ENCODE peak calls at places on chromosomes 11 and 22, in seven cellular contexts. One of them, this sample, is unnamed.

GRCh38 chr11:45354976-45355705 is 69.0 kb upstream of the SYT13 start:
- DNase-seq in neural progenitor cell: peak; percentile 94
- DNase-seq in CD8-positive, alpha-beta memory T cell: peak; percentile 82
- DNase-seq in OCI-LY7: peak; percentile 87
- DNase-seq in aorta: peak; percentile 91
- DNase-seq in tibial artery: peak; percentile 82
- DNase-seq in fibroblast of lung: peak; percentile 70
- DNase-seq in this sample: peak; percentile 86

GRCh38 chr11:72684236-72684912 is 10.2 kb upstream of the PDE2A start:
- DNase-seq in OCI-LY7: peak; percentile 71
- DNase-seq in neural progenitor cell: peak; percentile 52
- DNase-seq in aorta: peak; percentile 82
- DNase-seq in CD8-positive, alpha-beta memory T cell: peak; percentile 7
- DNase-seq in fibroblast of lung: peak; percentile 58
- DNase-seq in tibial artery: peak; percentile 73
- DNase-seq in this sample: peak; percentile 39

GRCh38 chr11:134331565-134332188 is at the start of gene GLB1L2:
- DNase-seq in CD8-positive, alpha-beta memory T cell: peak; percentile 80
- DNase-seq in aorta: peak; percentile 80
- DNase-seq in neural progenitor cell: peak; percentile 91
- DNase-seq in OCI-LY7: no peak
- DNase-seq in fibroblast of lung: peak; percentile 10
- DNase-seq in tibial artery: peak; percentile 51
- DNase-seq in this sample: peak; percentile 82

GRCh38 chr11:118313242-118313641 is 8.7 kb downstream of the CD3E start:
- DNase-seq in CD8-positive, alpha-beta memory T cell: no peak
- DNase-seq in tibial artery: no peak
- DNase-seq in neural progenitor cell: no peak
- DNase-seq in aorta: no peak
- DNase-seq in fibroblast of lung: no peak
- DNase-seq in OCI-LY7: no peak
- DNase-seq in this sample: no peak

GRCh38 chr11:76415073-76415472 is 29.7 kb upstream of the EMSY start:
- DNase-seq in CD8-positive, alpha-beta memory T cell: no peak
- DNase-seq in tibial artery: no peak
- DNase-seq in OCI-LY7: peak; percentile 21
- DNase-seq in fibroblast of lung: no peak
- DNase-seq in neural progenitor cell: no peak
- DNase-seq in aorta: no peak
- DNase-seq in this sample: no peak

GRCh38 chr11:131710511-131710910 is 340.1 kb downstream of the NTM start:
- DNase-seq in neural progenitor cell: no peak
- DNase-seq in aorta: no peak
- DNase-seq in tibial artery: no peak
- DNase-seq in fibroblast of lung: peak; percentile 45
- DNase-seq in OCI-LY7: no peak
- DNase-seq in CD8-positive, alpha-beta memory T cell: no peak
- DNase-seq in this sample: no peak

GRCh38 chr11:124758355-124759267 is 3.5 kb downstream of the ESAM start:
- DNase-seq in OCI-LY7: peak; percentile 79
- DNase-seq in aorta: peak; percentile 87
- DNase-seq in fibroblast of lung: peak; percentile 55
- DNase-seq in tibial artery: peak; percentile 81
- DNase-seq in CD8-positive, alpha-beta memory T cell: peak; percentile 45
- DNase-seq in neural progenitor cell: peak; percentile 94
- DNase-seq in this sample: peak; percentile 64

GRCh38 chr22:43515902-43516301 is 104.1 kb downstream of the MPPED1 start:
- DNase-seq in OCI-LY7: no peak
- DNase-seq in tibial artery: no peak
- DNase-seq in aorta: no peak
- DNase-seq in CD8-positive, alpha-beta memory T cell: no peak
- DNase-seq in neural progenitor cell: no peak
- DNase-seq in fibroblast of lung: no peak
- DNase-seq in this sample: no peak

GRCh38 chr11:33542921-33543320 is 157.7 kb downstream of the C11orf91 start:
- DNase-seq in fibroblast of lung: peak; percentile 39
- DNase-seq in tibial artery: peak; percentile 28
- DNase-seq in neural progenitor cell: peak; percentile 60
- DNase-seq in OCI-LY7: peak; percentile 51
- DNase-seq in aorta: peak; percentile 60
- DNase-seq in CD8-positive, alpha-beta memory T cell: no peak
- DNase-seq in this sample: peak; percentile 16

GRCh38 chr11:65399845-65400244 is 13.4 kb downstream of the FRMD8 start:
- DNase-seq in fibroblast of lung: no peak
- DNase-seq in neural progenitor cell: no peak
- DNase-seq in aorta: no peak
- DNase-seq in tibial artery: no peak
- DNase-seq in CD8-positive, alpha-beta memory T cell: no peak
- DNase-seq in OCI-LY7: no peak
- DNase-seq in this sample: no peak

GRCh38 chr22:25853078-25853477 is 111.1 kb downstream of the MYO18B start:
- DNase-seq in neural progenitor cell: no peak
- DNase-seq in CD8-positive, alpha-beta memory T cell: no peak
- DNase-seq in fibroblast of lung: no peak
- DNase-seq in tibial artery: no peak
- DNase-seq in OCI-LY7: no peak
- DNase-seq in aorta: no peak
- DNase-seq in this sample: no peak

GRCh38 chr11:71563401-71563800 is 2.0 kb upstream of the KRTAP5-10 start:
- DNase-seq in fibroblast of lung: peak; percentile 39
- DNase-seq in tibial artery: no peak
- DNase-seq in neural progenitor cell: peak; percentile 65
- DNase-seq in CD8-positive, alpha-beta memory T cell: no peak
- DNase-seq in OCI-LY7: peak; percentile 34
- DNase-seq in aorta: no peak
- DNase-seq in this sample: peak; percentile 3

GRCh38 chr11:44096360-44097188 is 1.1 kb downstream of the EXT2 start:
- DNase-seq in neural progenitor cell: no peak
- DNase-seq in tibial artery: no peak
- DNase-seq in fibroblast of lung: peak; percentile 54
- DNase-seq in OCI-LY7: peak; percentile 1
- DNase-seq in aorta: no peak
- DNase-seq in CD8-positive, alpha-beta memory T cell: no peak
- DNase-seq in this sample: no peak

GRCh38 chr11:27281276-27281675 is 81.7 kb downstream of the CCDC34 start:
- DNase-seq in fibroblast of lung: peak; percentile 57
- DNase-seq in CD8-positive, alpha-beta memory T cell: no peak
- DNase-seq in tibial artery: no peak
- DNase-seq in neural progenitor cell: no peak
- DNase-seq in aorta: no peak
- DNase-seq in OCI-LY7: no peak
- DNase-seq in this sample: no peak

GRCh38 chr22:27975381-27976013 is 56.4 kb upstream of the PITPNB start:
- DNase-seq in CD8-positive, alpha-beta memory T cell: no peak
- DNase-seq in neural progenitor cell: no peak
- DNase-seq in aorta: no peak
- DNase-seq in OCI-LY7: no peak
- DNase-seq in fibroblast of lung: peak; percentile 65
- DNase-seq in tibial artery: no peak
- DNase-seq in this sample: no peak

DNA sequence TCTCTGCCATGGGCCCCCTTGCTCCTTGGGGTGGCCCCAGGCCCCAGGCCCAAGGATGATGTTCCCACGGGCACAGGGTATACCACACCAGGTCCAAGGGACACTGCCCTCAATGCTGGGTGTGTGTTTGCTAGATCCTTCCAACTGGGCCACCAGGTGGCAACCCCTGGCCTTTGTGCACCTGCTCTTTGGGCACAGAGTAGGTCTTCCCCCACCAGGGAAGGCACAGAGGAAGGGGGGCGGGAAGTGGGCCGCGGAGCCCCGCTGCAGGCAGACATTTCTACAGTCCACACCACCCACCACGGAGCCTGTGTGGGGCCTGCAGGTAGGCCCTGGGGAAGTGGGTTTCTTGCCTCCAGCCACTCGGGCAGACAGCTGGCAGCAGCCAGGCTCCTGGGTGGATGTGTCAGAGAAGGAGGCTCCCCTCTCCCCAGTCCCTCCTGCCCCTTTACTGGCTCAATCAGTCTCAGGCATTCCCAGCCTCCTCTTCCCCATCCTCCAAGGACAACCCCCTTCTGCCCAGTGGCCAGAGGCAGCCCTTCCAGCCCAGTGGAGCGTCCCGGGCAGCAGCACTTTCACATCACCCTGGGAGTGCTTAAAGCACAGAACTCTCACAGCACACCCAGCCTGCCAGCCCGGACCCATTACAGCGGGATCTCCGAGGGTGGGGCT is 21.6 kb downstream of the MAFF start:
- DNase-seq in OCI-LY7: peak; percentile 65
- DNase-seq in fibroblast of lung: no peak
- DNase-seq in tibial artery: no peak
- DNase-seq in neural progenitor cell: no peak
- DNase-seq in aorta: no peak
- DNase-seq in CD8-positive, alpha-beta memory T cell: no peak
- DNase-seq in this sample: no peak
- H3K27ac ChIP-seq in OCI-LY7: no peak overlapping the region
- H3K27ac ChIP-seq in fibroblast of lung: no peak overlapping the region
- H3K27ac ChIP-seq in tibial artery: peak overlapping the region; percentile 6
- H3K27ac ChIP-seq in neural progenitor cell: no peak overlapping the region
- H3K27ac ChIP-seq in aorta: no peak overlapping the region
- H3K27ac ChIP-seq in CD8-positive, alpha-beta memory T cell: no peak overlapping the region
- H3K27ac ChIP-seq in this sample: no peak overlapping the region

GRCh38 chr22:46008836-46009596 is 32.1 kb upstream of the WNT7B start:
- DNase-seq in neural progenitor cell: no peak
- DNase-seq in aorta: no peak
- DNase-seq in fibroblast of lung: no peak
- DNase-seq in tibial artery: no peak
- DNase-seq in OCI-LY7: no peak
- DNase-seq in CD8-positive, alpha-beta memory T cell: no peak
- DNase-seq in this sample: no peak
- H3K4me1 ChIP-seq in neural progenitor cell: peaks cover 3% of the 10 kb centered on the region
- H3K4me1 ChIP-seq in aorta: no peaks in the 10 kb centered on the region
- H3K4me1 ChIP-seq in fibroblast of lung: peaks cover 25% of the 10 kb centered on the region
- H3K4me1 ChIP-seq in tibial artery: peaks cover 43% of the 10 kb centered on the region
- H3K4me1 ChIP-seq in OCI-LY7: peaks cover 24% of the 10 kb centered on the region
- H3K4me1 ChIP-seq in CD8-positive, alpha-beta memory T cell: peaks cover 10% of the 10 kb centered on the region
- H3K4me1 ChIP-seq in this sample: peaks cover 5% of the 10 kb centered on the region

GRCh38 chr11:114200351-114200750 is 95.8 kb upstream of the NNMT start:
- DNase-seq in CD8-positive, alpha-beta memory T cell: no peak
- DNase-seq in fibroblast of lung: no peak
- DNase-seq in OCI-LY7: no peak
- DNase-seq in aorta: no peak
- DNase-seq in neural progenitor cell: no peak
- DNase-seq in tibial artery: no peak
- DNase-seq in this sample: no peak
- H3K27ac ChIP-seq in CD8-positive, alpha-beta memory T cell: no peak overlapping the region
- H3K27ac ChIP-seq in fibroblast of lung: no peak overlapping the region
- H3K27ac ChIP-seq in OCI-LY7: no peak overlapping the region
- H3K27ac ChIP-seq in aorta: peak overlapping the region; percentile 73
- H3K27ac ChIP-seq in neural progenitor cell: no peak overlapping the region
- H3K27ac ChIP-seq in tibial artery: peak overlapping the region; percentile 84
- H3K27ac ChIP-seq in this sample: no peak overlapping the region

DNA sequence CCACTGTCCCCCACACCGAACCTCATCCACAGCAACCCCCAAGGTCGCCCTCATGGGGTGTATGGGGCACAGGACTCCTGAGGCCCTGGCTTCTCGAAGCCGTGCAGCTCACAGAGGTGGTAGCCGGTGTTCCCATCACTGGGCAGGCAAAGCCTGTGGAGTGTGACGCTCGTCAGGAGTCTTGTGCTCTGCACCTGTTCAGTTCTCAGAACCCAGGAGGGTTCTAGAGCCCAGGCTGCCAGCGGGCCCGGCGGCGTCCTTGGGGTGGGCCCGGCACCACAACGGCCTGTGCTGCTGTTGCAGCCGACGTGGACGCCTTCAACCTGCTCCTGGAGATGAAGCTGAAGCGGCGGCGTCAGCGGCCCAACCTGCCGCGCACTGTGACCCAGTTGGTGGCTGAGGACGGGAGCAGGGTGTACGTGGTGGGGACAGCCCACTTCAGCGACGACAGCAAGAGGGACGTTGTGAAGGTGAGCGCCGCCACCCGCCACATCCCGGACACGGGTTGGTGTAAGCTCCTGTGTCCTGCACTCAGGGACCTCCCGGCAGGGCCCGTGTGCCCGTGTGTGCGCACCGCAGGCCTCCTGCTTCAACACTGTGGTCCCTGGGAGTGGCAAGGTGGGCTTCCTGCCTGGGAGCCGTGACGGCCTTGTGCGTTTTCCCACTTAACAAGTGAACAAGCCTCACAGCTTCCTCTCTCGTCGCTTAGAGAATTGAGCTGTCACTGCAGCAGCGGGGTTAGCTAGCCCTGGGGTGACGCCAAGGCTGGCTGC is 6.6 kb upstream of the SELENOO start:
- DNase-seq in fibroblast of lung: no peak
- DNase-seq in aorta: no peak
- DNase-seq in tibial artery: no peak
- DNase-seq in CD8-positive, alpha-beta memory T cell: no peak
- DNase-seq in OCI-LY7: no peak
- DNase-seq in neural progenitor cell: no peak
- DNase-seq in this sample: no peak
- H3K4me1 ChIP-seq in fibroblast of lung: peaks cover 12% of the 10 kb centered on the region
- H3K4me1 ChIP-seq in aorta: no peaks in the 10 kb centered on the region
- H3K4me1 ChIP-seq in tibial artery: peaks cover 31% of the 10 kb centered on the region
- H3K4me1 ChIP-seq in CD8-positive, alpha-beta memory T cell: peaks cover 42% of the 10 kb centered on the region
- H3K4me1 ChIP-seq in OCI-LY7: peaks cover 51% of the 10 kb centered on the region
- H3K4me1 ChIP-seq in neural progenitor cell: no peaks in the 10 kb centered on the region
- H3K4me1 ChIP-seq in this sample: peaks cover 46% of the 10 kb centered on the region

This sample was measured in CD4-positive, alpha-beta memory T cell.